ENCODE peak calls at places on chromosomes 4 and X, in four cellular contexts. Z, P, S and N are unnamed samples.
A peak's percentile ranks its signal among the peaks of the same experiment; 100 is the strongest.

GRCh38 chrX:154132366-154132765 is 11.7 kb upstream of the OPN1LW start:
- DNase-seq in Z (no peak), P (no peak), S (no peak), N (no peak)

GRCh38 chr4:111812760-111813159 is 332.5 kb upstream of the FAM241A start:
- DNase-seq in Z (no peak), P (no peak), S (no peak), N (no peak)

GRCh38 chr4:73868206-73869129 is 725 bp upstream of the CXCL1 start:
- DNase-seq in Z (no peak), P (peak; percentile 39), S (no peak), N (no peak)

GRCh38 chr4:147777456-147778091 is 45.7 kb downstream of the ARHGAP10 start:
- DNase-seq in Z (no peak), P (no peak), S (no peak), N (peak; percentile 59)

GRCh38 chrX:148755111-148755510 is 254.7 kb downstream of the AFF2 start:
- DNase-seq in Z (no peak), P (no peak), S (no peak), N (no peak)

GRCh38 chrX:105483011-105483410 is 262.5 kb upstream of the TEX13A start:
- DNase-seq in Z (no peak), P (no peak), S (no peak), N (no peak)

GRCh38 chrX:9662148-9662547 is 103.5 kb downstream of the GPR143 start:
- DNase-seq in Z (no peak), P (no peak), S (no peak), N (no peak)

GRCh38 chrX:12971282-12972003 is 3.5 kb upstream of the TMSB4X start:
- DNase-seq in Z (no peak), P (no peak), S (no peak), N (no peak)

GRCh38 chr4:144090744-144091143 is 49.8 kb downstream of the GYPA start:
- DNase-seq in Z (no peak), P (no peak), S (no peak), N (no peak)

GRCh38 chr4:169313732-169314131 is 43.0 kb upstream of the SH3RF1 start:
- DNase-seq in Z (no peak), P (no peak), S (no peak), N (no peak)

GRCh38 chrX:10579753-10580060 is 40.7 kb downstream of the MID1 start:
- DNase-seq in Z (no peak), P (no peak), S (no peak), N (peak; percentile 70)

GRCh38 chr4:184021389-184021788 is 116.3 kb downstream of the STOX2 start:
- DNase-seq in Z (no peak), P (no peak), S (no peak), N (no peak)

GRCh38 chrX:106100442-106100841 is 61.9 kb upstream of the SERPINA7 start:
- DNase-seq in Z (no peak), P (no peak), S (no peak), N (no peak)

GRCh38 chrX:39633293-39633692 is 464.5 kb downstream of the BCOR start:
- DNase-seq in Z (no peak), P (no peak), S (no peak), N (no peak)

GRCh38 chrX:95346854-95347253 is 1337.8 kb upstream of the DIAPH2 start:
- DNase-seq in Z (peak; percentile 0), P (no peak), S (no peak), N (no peak)

GRCh38 chrX:2325076-2325784 is 175.5 kb downstream of the DHRSX start:
- DNase-seq in Z (no peak), P (peak; percentile 84), S (peak; percentile 63), N (no peak)

GRCh38 chr4:96136056-96136455 is 296.2 kb downstream of the PDHA2 start:
- DNase-seq in Z (no peak), P (no peak), S (no peak), N (no peak)

GRCh38 chr4:175536852-175537453 is 275.1 kb downstream of the GPM6A start:
- DNase-seq in Z (peak; percentile 35), P (peak; percentile 30), S (peak; percentile 7), N (peak; percentile 72)

GRCh38 chr4:113467581-113467980 is 294.0 kb downstream of the CAMK2D start:
- DNase-seq in Z (no peak), P (no peak), S (no peak), N (no peak)

GRCh38 chr4:46123872-46124755 is at the start of gene GABRG1:
- DNase-seq in Z (no peak), P (peak; percentile 11), S (no peak), N (no peak)

GRCh38 chr4:35167385-35167784 is 1076.9 kb downstream of the ARAP2 start:
- DNase-seq in Z (no peak), P (no peak), S (no peak), N (no peak)

GRCh38 chrX:25600776-25601175 is 537.4 kb upstream of the MAGEB18 start:
- DNase-seq in Z (no peak), P (no peak), S (no peak), N (no peak)

GRCh38 chr4:2789801-2790582 is 2.9 kb upstream of the SH3BP2 start:
- DNase-seq in Z (no peak), P (no peak), S (no peak), N (no peak)

GRCh38 chr4:65508169-65508568 is 162.1 kb downstream of the EPHA5 start:
- DNase-seq in Z (no peak), P (no peak), S (no peak), N (no peak)

GRCh38 chr4:173990879-173991231 is 292.6 kb downstream of the FBXO8 start:
- DNase-seq in Z (no peak), P (peak; percentile 39), S (no peak), N (no peak)

GRCh38 chrX:95662200-95662599 is 1022.4 kb upstream of the DIAPH2 start:
- DNase-seq in Z (no peak), P (no peak), S (no peak), N (no peak)

GRCh38 chrX:132676561-132677186 is 187.8 kb upstream of the MBNL3 start:
- DNase-seq in Z (no peak), P (no peak), S (no peak), N (no peak)

GRCh38 chr4:1043658-1044468 is 32.4 kb downstream of the FGFRL1 start:
- DNase-seq in Z (peak; percentile 84), P (peak; percentile 96), S (no peak), N (peak; percentile 93)

GRCh38 chr4:154329268-154329858 is 162.2 kb downstream of the DCHS2 start:
- DNase-seq in Z (peak; percentile 3), P (peak; percentile 53), S (no peak), N (no peak)

GRCh38 chrX:12403474-12404082 is 265.3 kb downstream of the FRMPD4 start:
- DNase-seq in Z (no peak), P (no peak), S (no peak), N (no peak)

GRCh38 chr4:113955411-113955810 is 24.0 kb downstream of the ARSJ start:
- DNase-seq in Z (no peak), P (no peak), S (no peak), N (no peak)

GRCh38 chr4:82799006-82799881 is 648 bp upstream of the SCD5 start:
- DNase-seq in Z (no peak), P (no peak), S (no peak), N (no peak)
- TF ChIP-seq ZBTB33 in Z (no peak), P (no peak), S (no peak), N (no peak)

DNA sequence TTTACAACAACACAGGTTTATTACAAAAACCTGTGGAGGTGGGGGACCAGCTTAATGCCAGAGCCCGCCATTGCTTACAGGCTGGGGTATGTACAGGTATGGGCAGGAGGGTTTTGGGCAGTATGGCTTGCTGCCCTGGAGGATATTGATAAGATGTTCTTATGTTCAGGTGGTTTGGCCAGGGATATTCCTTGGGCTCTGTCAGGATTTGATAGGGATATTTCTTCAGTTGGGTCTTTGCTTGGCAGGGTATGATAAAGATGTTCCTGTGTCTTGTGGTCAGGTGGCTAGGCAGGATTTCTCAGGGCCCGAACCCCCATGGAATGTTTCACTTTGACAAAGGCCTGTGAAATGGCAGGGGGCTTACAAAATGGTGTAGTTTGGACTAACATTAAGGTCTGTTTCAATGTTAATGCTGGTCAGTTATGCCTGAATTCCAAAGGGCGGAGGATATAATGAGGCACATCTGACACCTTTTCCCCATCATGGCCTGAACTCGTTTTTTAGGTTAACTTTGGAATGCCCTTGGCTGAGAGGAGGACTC is 3.1 kb downstream of the MGST2 start:
- DNase-seq in Z (no peak), P (peak; percentile 43), S (no peak), N (no peak)
- H3K27ac ChIP-seq in Z (peak overlapping the region; percentile 95), P (no peak overlapping the region), S (no peak overlapping the region), N (no peak overlapping the region)

DNA sequence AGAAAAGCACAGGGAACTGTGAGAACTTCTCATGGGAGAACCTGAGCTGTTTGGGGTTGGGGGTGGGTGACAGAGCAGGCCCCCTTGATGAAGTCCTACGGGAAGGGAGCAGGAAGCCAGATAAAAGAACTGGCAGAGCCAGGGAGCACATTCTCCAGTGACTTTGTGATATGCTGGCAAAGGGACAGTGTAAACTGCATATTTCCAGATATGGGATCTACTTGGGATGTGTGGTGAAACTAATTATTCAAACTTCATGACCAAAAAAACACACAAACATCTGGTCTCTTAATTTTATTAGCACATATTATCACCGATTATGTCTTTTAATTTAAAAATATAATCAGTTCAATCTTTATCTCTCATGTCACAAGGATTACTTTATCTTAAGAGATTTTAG is 266.0 kb downstream of the PAPSS1 start:
- DNase-seq in Z (no peak), P (no peak), S (no peak), N (no peak)
- TF ChIP-seq SRF in Z (no peak), P (no peak), S (no peak), N (no peak)

GRCh38 chrX:31136144-31136572 is 64.3 kb upstream of the FTHL17 start:
- DNase-seq in Z (no peak), P (no peak), S (peak; percentile 82), N (no peak)
- TF ChIP-seq ZBTB33 in Z (no peak), P (no peak), S (no peak), N (no peak)